ENCODE peak calls at places on chromosome 1, in seven cellular contexts. A, Y, O, S, U, F and G are unnamed samples.

GRCh38 chr1:59089922-59090457 is 206.9 kb upstream of the FGGY start:
- DNase-seq in A (no peak), Y (peak), O (no peak), S (no peak), U (no peak), F (no peak), G (no peak)

GRCh38 chr1:8317647-8318360 is at the start of gene SLC45A1:
- DNase-seq in A (no peak), Y (peak), O (no peak), S (peak), U (peak), F (no peak), G (peak)

GRCh38 chr1:91098299-91098901 is 76.6 kb upstream of the ZNF644 start:
- DNase-seq in A (no peak), Y (no peak), O (no peak), S (no peak), U (no peak), F (no peak), G (no peak)

GRCh38 chr1:160376525-160377131 is 9.8 kb downstream of the NHLH1 start:
- DNase-seq in A (peak), Y (peak), O (peak), S (peak), U (peak), F (no peak), G (peak)

GRCh38 chr1:114274621-114275317 is 121.1 kb upstream of the SYT6 start:
- DNase-seq in A (no peak), Y (no peak), O (no peak), S (no peak), U (no peak), F (no peak), G (no peak)

GRCh38 chr1:11414921-11415538 is 63.9 kb upstream of the DISP3 start:
- DNase-seq in A (no peak), Y (no peak), O (no peak), S (no peak), U (no peak), F (no peak), G (no peak)

GRCh38 chr1:41810446-41810845 is 108.3 kb downstream of the HIVEP3 start:
- DNase-seq in A (no peak), Y (peak), O (no peak), S (peak), U (peak), F (no peak), G (no peak)

GRCh38 chr1:71196685-71197084 is 115.8 kb upstream of the ZRANB2 start:
- DNase-seq in A (no peak), Y (peak), O (no peak), S (no peak), U (no peak), F (no peak), G (no peak)

GRCh38 chr1:209875510-209875909 is 47.7 kb downstream of the UTP25 start:
- DNase-seq in A (no peak), Y (peak), O (peak), S (no peak), U (peak), F (no peak), G (peak)

GRCh38 chr1:109239580-109240068 is 9.7 kb upstream of the CELSR2 start:
- DNase-seq in A (no peak), Y (peak), O (peak), S (peak), U (peak), F (peak), G (no peak)

GRCh38 chr1:167518331-167518700 is at the start of gene CD247:
- DNase-seq in A (no peak), Y (no peak), O (no peak), S (no peak), U (no peak), F (no peak), G (no peak)

GRCh38 chr1:200359610-200360163 is 50.1 kb downstream of the ZNF281 start:
- DNase-seq in A (no peak), Y (peak), O (no peak), S (no peak), U (peak), F (no peak), G (no peak)

GRCh38 chr1:228842094-228842775 is 107.0 kb downstream of the RHOU start:
- DNase-seq in A (no peak), Y (peak), O (peak), S (peak), U (peak), F (no peak), G (peak)

GRCh38 chr1:95023399-95024050 is 49.2 kb downstream of the ALG14 start:
- DNase-seq in A (no peak), Y (peak), O (no peak), S (no peak), U (no peak), F (no peak), G (no peak)

GRCh38 chr1:84688461-84689061 is 1.7 kb downstream of the SSX2IP start:
- DNase-seq in A (no peak), Y (no peak), O (no peak), S (peak), U (no peak), F (no peak), G (no peak)

GRCh38 chr1:215482079-215482478 is 85.0 kb upstream of the KCTD3 start:
- DNase-seq in A (no peak), Y (no peak), O (no peak), S (no peak), U (no peak), F (no peak), G (no peak)

GRCh38 chr1:78716186-78716585 is 66.6 kb downstream of the IFI44 start:
- DNase-seq in A (no peak), Y (peak), O (no peak), S (no peak), U (no peak), F (no peak), G (no peak)

GRCh38 chr1:219189021-219189824 is 15.5 kb downstream of the LYPLAL1 start:
- DNase-seq in A (peak), Y (peak), O (no peak), S (peak), U (no peak), F (no peak), G (no peak)

GRCh38 chr1:231075497-231075896 is 35.4 kb upstream of the FAM89A start:
- DNase-seq in A (no peak), Y (no peak), O (no peak), S (no peak), U (no peak), F (no peak), G (no peak)

GRCh38 chr1:39411526-39411925 is 79.9 kb upstream of the BMP8A start:
- DNase-seq in A (no peak), Y (peak), O (no peak), S (no peak), U (no peak), F (no peak), G (no peak)

GRCh38 chr1:17119076-17119743 is at the start of gene PADI2:
- DNase-seq in A (no peak), Y (peak), O (no peak), S (peak), U (peak), F (no peak), G (peak)

GRCh38 chr1:224564491-224565084 is 51.5 kb upstream of the CNIH3 start:
- DNase-seq in A (no peak), Y (no peak), O (no peak), S (no peak), U (no peak), F (no peak), G (no peak)

GRCh38 chr1:26081267-26082019 is 14.0 kb upstream of the TRIM63 start:
- DNase-seq in A (no peak), Y (no peak), O (no peak), S (peak), U (no peak), F (no peak), G (no peak)

GRCh38 chr1:52920791-52921291 is 699 bp downstream of the ECHDC2 start:
- DNase-seq in A (no peak), Y (no peak), O (no peak), S (no peak), U (no peak), F (no peak), G (no peak)

GRCh38 chr1:233439721-233440120 is 112.2 kb downstream of the MAP3K21 start:
- DNase-seq in A (no peak), Y (no peak), O (no peak), S (no peak), U (no peak), F (no peak), G (no peak)

GRCh38 chr1:94755675-94756074 is 64.5 kb upstream of the SLC44A3 start:
- DNase-seq in A (no peak), Y (peak), O (peak), S (peak), U (peak), F (no peak), G (no peak)

GRCh38 chr1:85078903-85079302 is 30.6 kb upstream of the MCOLN3 start:
- DNase-seq in A (no peak), Y (peak), O (no peak), S (no peak), U (peak), F (no peak), G (no peak)

GRCh38 chr1:54671985-54672608 is 30.5 kb downstream of the MROH7 start:
- DNase-seq in A (peak), Y (peak), O (peak), S (peak), U (peak), F (peak), G (peak)

GRCh38 chr1:64323054-64323453 is 119.6 kb downstream of the UBE2U start:
- DNase-seq in A (no peak), Y (no peak), O (no peak), S (no peak), U (no peak), F (no peak), G (no peak)

GRCh38 chr1:55605155-55605554 is 390.0 kb upstream of the USP24 start:
- DNase-seq in A (no peak), Y (no peak), O (no peak), S (no peak), U (no peak), F (no peak), G (no peak)

GRCh38 chr1:7549693-7550161 is 221.4 kb upstream of the VAMP3 start:
- DNase-seq in A (no peak), Y (peak), O (no peak), S (no peak), U (peak), F (no peak), G (no peak)

GRCh38 chr1:15919316-15919715 is 56.6 kb downstream of the ZBTB17 start:
- DNase-seq in A (peak), Y (peak), O (no peak), S (no peak), U (no peak), F (no peak), G (no peak)

GRCh38 chr1:182752827-182753104 is 36.8 kb upstream of the NPL start:
- DNase-seq in A (no peak), Y (no peak), O (no peak), S (no peak), U (no peak), F (no peak), G (no peak)

GRCh38 chr1:182756423-182756822 is 33.1 kb upstream of the NPL start:
- DNase-seq in A (no peak), Y (no peak), O (no peak), S (no peak), U (no peak), F (no peak), G (no peak)

GRCh38 chr1:182754915-182755314 is 34.7 kb upstream of the NPL start:
- DNase-seq in A (no peak), Y (no peak), O (no peak), S (no peak), U (no peak), F (no peak), G (no peak)

GRCh38 chr1:182752077-182752826 is 37.3 kb upstream of the NPL start:
- DNase-seq in A (no peak), Y (peak), O (no peak), S (no peak), U (no peak), F (no peak), G (no peak)
- TF ChIP-seq POLR2A in A (no peak), Y (no peak), O (no peak), S (no peak), U (no peak), F (no peak), G (no peak)

GRCh38 chr1:21110163-21110562 is 66.5 kb downstream of the EIF4G3 start:
- DNase-seq in A (no peak), Y (no peak), O (no peak), S (no peak), U (no peak), F (no peak), G (no peak)

GRCh38 chr1:21117159-21117953 is 59.3 kb downstream of the EIF4G3 start:
- DNase-seq in A (no peak), Y (no peak), O (peak), S (peak), U (no peak), F (no peak), G (no peak)

DNA sequence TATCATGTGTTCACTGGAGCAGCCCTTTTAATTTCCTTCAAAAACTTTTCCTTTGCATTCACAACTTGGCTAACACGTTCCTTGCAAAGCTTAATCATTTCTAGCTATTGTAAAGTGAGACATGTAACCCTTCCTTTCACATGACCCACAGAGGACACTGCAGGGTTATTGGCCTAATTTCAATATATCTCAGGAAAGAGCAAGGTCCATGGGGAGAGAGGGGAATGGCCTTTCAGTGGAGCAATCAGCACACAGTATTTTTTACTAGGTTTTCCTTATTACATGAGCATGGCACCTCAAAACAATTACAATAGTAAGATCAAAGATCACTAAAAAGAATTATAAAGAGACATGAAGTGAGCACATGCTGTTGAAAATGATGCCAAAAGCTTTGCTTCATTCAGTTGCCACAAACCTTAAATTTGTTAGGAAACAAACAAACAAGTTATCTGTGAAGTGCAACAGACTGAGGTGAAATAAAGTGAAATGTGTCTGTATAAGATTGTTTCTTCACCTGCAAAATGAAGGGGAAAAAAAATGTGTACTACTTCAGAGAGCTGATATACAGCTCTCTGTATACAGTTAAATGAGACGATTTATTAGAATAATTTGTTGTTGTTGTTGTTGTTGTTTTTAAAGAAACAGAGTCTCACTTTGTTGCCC is 61.5 kb downstream of the EIF4G3 start:
- DNase-seq in A (no peak), Y (no peak), O (peak), S (no peak), U (peak), F (no peak), G (no peak)
- TF ChIP-seq RAD21 in A (no peak), Y (no peak), O (no peak), S (no peak), U (no peak), F (no peak), G (no peak)

GRCh38 chr1:150484861-150485260 is 2.4 kb upstream of the TARS2 start:
- DNase-seq in A (no peak), Y (peak), O (peak), S (peak), U (peak), F (no peak), G (no peak)

GRCh38 chr1:150487763-150488115 is 520 bp downstream of the TARS2 start:
- DNase-seq in A (no peak), Y (no peak), O (no peak), S (no peak), U (no peak), F (no peak), G (no peak)

GRCh38 chr1:150484431-150484830 is 2.8 kb upstream of the TARS2 start:
- DNase-seq in A (no peak), Y (peak), O (no peak), S (no peak), U (no peak), F (no peak), G (no peak)

GRCh38 chr1:150486966-150487762 is at the start of gene TARS2:
- DNase-seq in A (peak), Y (peak), O (peak), S (peak), U (peak), F (peak), G (peak)
- TF ChIP-seq POLR2A in A (peak), Y (peak), O (peak), S (peak), U (peak), F (peak), G (peak)

GRCh38 chr1:30521261-30521865 is 202.0 kb downstream of the MATN1 start:
- DNase-seq in A (no peak), Y (no peak), O (no peak), S (no peak), U (no peak), F (no peak), G (no peak)

GRCh38 chr1:30524840-30525617 is 198.4 kb downstream of the MATN1 start:
- DNase-seq in A (no peak), Y (no peak), O (no peak), S (no peak), U (no peak), F (no peak), G (no peak)

GRCh38 chr1:30525631-30525979 is 197.8 kb downstream of the MATN1 start:
- DNase-seq in A (no peak), Y (no peak), O (no peak), S (no peak), U (no peak), F (no peak), G (no peak)

GRCh38 chr1:30522031-30523004 is 201.1 kb downstream of the MATN1 start:
- DNase-seq in A (no peak), Y (peak), O (no peak), S (no peak), U (no peak), F (no peak), G (no peak)

GRCh38 chr1:30523055-30524020 is 200.0 kb downstream of the MATN1 start:
- DNase-seq in A (no peak), Y (peak), O (no peak), S (no peak), U (peak), F (no peak), G (peak)
- TF ChIP-seq RAD21 in A (no peak), Y (no peak), O (no peak), S (no peak), U (no peak), F (no peak), G (peak)

DNA sequence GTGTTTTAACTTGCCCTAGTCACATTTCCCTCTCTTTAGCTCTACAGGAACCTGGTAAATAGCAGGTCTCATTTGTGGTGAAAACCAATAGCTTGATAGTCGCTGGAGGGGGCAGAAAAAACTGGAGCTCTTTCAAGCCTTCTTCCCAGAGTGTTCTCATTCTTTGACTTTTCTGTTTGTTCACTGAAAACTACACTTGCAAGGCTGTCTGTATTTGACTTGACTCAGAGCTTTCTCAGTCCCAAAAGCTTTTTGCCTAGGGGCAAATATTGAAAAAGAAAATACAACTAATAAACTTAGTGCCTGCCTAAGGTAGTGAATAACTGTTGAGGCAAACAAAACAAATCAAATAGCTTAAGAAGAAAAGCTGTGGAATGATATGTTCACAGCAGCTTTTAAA is 217.1 kb upstream of the CHRM3 start:
- DNase-seq in A (no peak), Y (no peak), O (no peak), S (no peak), U (no peak), F (no peak), G (no peak)
- TF ChIP-seq POLR2A in A (no peak), Y (no peak), O (no peak), S (no peak), U (no peak), F (no peak), G (no peak)